ENCODE peak calls at places on chromosomes 3 and 15, in six cellular contexts. One of them, this sample, is unnamed.

GRCh38 chr3:100899440-100900091 is 93.7 kb downstream of the ABI3BP start:
- DNase-seq in neural crest cell: no peak
- DNase-seq in kidney: no peak
- DNase-seq in AG09309: no peak
- DNase-seq in thoracic aorta: no peak
- DNase-seq in neuronal stem cell: no peak
- DNase-seq in this sample: no peak

GRCh38 chr15:57941816-57942215 is 123.7 kb downstream of the ALDH1A2 start:
- DNase-seq in neural crest cell: no peak
- DNase-seq in kidney: no peak
- DNase-seq in AG09309: no peak
- DNase-seq in thoracic aorta: no peak
- DNase-seq in neuronal stem cell: no peak
- DNase-seq in this sample: no peak

GRCh38 chr3:122357828-122358617 is 25.0 kb downstream of the MIX23 start:
- DNase-seq in neural crest cell: no peak
- DNase-seq in kidney: no peak
- DNase-seq in AG09309: no peak
- DNase-seq in thoracic aorta: no peak
- DNase-seq in neuronal stem cell: no peak
- DNase-seq in this sample: no peak

GRCh38 chr3:113897373-113897777 is 50.4 kb upstream of the ZDHHC23 start:
- DNase-seq in neural crest cell: no peak
- DNase-seq in kidney: no peak
- DNase-seq in AG09309: no peak
- DNase-seq in thoracic aorta: no peak
- DNase-seq in neuronal stem cell: no peak
- DNase-seq in this sample: no peak

GRCh38 chr3:54982807-54983206 is 54.9 kb upstream of the LRTM1 start:
- DNase-seq in neural crest cell: no peak
- DNase-seq in kidney: no peak
- DNase-seq in AG09309: no peak
- DNase-seq in thoracic aorta: no peak
- DNase-seq in neuronal stem cell: no peak
- DNase-seq in this sample: no peak

GRCh38 chr3:136720091-136720490 is 32.1 kb downstream of the STAG1 start:
- DNase-seq in neural crest cell: no peak
- DNase-seq in kidney: no peak
- DNase-seq in AG09309: no peak
- DNase-seq in thoracic aorta: no peak
- DNase-seq in neuronal stem cell: no peak
- DNase-seq in this sample: no peak

GRCh38 chr3:178295257-178295912 is 240.9 kb upstream of the KCNMB2 start:
- DNase-seq in neural crest cell: no peak
- DNase-seq in kidney: no peak
- DNase-seq in AG09309: peak; percentile 98
- DNase-seq in thoracic aorta: no peak
- DNase-seq in neuronal stem cell: no peak
- DNase-seq in this sample: peak; percentile 43

GRCh38 chr3:186097663-186098451 is 11.0 kb downstream of the ETV5 start:
- DNase-seq in neural crest cell: peak; percentile 78
- DNase-seq in kidney: peak; percentile 82
- DNase-seq in AG09309: no peak
- DNase-seq in thoracic aorta: no peak
- DNase-seq in neuronal stem cell: peak; percentile 96
- DNase-seq in this sample: peak; percentile 86

GRCh38 chr3:186784820-186785516 is 1.6 kb downstream of the EIF4A2 start:
- DNase-seq in neural crest cell: no peak
- DNase-seq in kidney: no peak
- DNase-seq in AG09309: no peak
- DNase-seq in thoracic aorta: no peak
- DNase-seq in neuronal stem cell: no peak
- DNase-seq in this sample: no peak

GRCh38 chr15:61621146-61621545 is 392.0 kb upstream of the RORA start:
- DNase-seq in neural crest cell: peak; percentile 19
- DNase-seq in kidney: peak; percentile 49
- DNase-seq in AG09309: no peak
- DNase-seq in thoracic aorta: no peak
- DNase-seq in neuronal stem cell: peak; percentile 31
- DNase-seq in this sample: no peak

GRCh38 chr3:30750967-30751366 is 143.5 kb downstream of the GADL1 start:
- DNase-seq in neural crest cell: no peak
- DNase-seq in kidney: no peak
- DNase-seq in AG09309: no peak
- DNase-seq in thoracic aorta: no peak
- DNase-seq in neuronal stem cell: no peak
- DNase-seq in this sample: no peak

GRCh38 chr15:47717036-47717611 is at the start of gene SEMA6D:
- DNase-seq in neural crest cell: peak; percentile 73
- DNase-seq in kidney: peak; percentile 90
- DNase-seq in AG09309: peak; percentile 25
- DNase-seq in thoracic aorta: no peak
- DNase-seq in neuronal stem cell: peak; percentile 83
- DNase-seq in this sample: peak; percentile 92

GRCh38 chr3:139561959-139562676 is 22.6 kb upstream of the RBP1 start:
- DNase-seq in neural crest cell: peak; percentile 34
- DNase-seq in kidney: no peak
- DNase-seq in AG09309: no peak
- DNase-seq in thoracic aorta: no peak
- DNase-seq in neuronal stem cell: no peak
- DNase-seq in this sample: no peak

GRCh38 chr3:13022348-13023250 is 50.6 kb downstream of the IQSEC1 start:
- DNase-seq in neural crest cell: no peak
- DNase-seq in kidney: peak; percentile 88
- DNase-seq in AG09309: peak; percentile 23
- DNase-seq in thoracic aorta: peak; percentile 50
- DNase-seq in neuronal stem cell: no peak
- DNase-seq in this sample: no peak

GRCh38 chr3:25554376-25554775 is 110.3 kb downstream of the TOP2B start:
- DNase-seq in neural crest cell: no peak
- DNase-seq in kidney: no peak
- DNase-seq in AG09309: no peak
- DNase-seq in thoracic aorta: no peak
- DNase-seq in neuronal stem cell: no peak
- DNase-seq in this sample: no peak

GRCh38 chr3:42025388-42026138 is 63.7 kb upstream of the ULK4 start:
- DNase-seq in neural crest cell: peak; percentile 50
- DNase-seq in kidney: peak; percentile 94
- DNase-seq in AG09309: peak; percentile 89
- DNase-seq in thoracic aorta: peak; percentile 91
- DNase-seq in neuronal stem cell: peak; percentile 89
- DNase-seq in this sample: peak; percentile 96

GRCh38 chr3:129016725-129017530 is 15.8 kb downstream of the EFCC1 start:
- DNase-seq in neural crest cell: no peak
- DNase-seq in kidney: no peak
- DNase-seq in AG09309: no peak
- DNase-seq in thoracic aorta: no peak
- DNase-seq in neuronal stem cell: no peak
- DNase-seq in this sample: no peak

GRCh38 chr3:168095611-168096209 is at the start of gene GOLIM4:
- DNase-seq in neural crest cell: peak; percentile 87
- DNase-seq in kidney: peak; percentile 98
- DNase-seq in AG09309: peak; percentile 93
- DNase-seq in thoracic aorta: peak; percentile 84
- DNase-seq in neuronal stem cell: peak; percentile 91
- DNase-seq in this sample: peak; percentile 98

GRCh38 chr3:46690798-46691197 is 2.7 kb downstream of the ALS2CL start:
- DNase-seq in neural crest cell: no peak
- DNase-seq in kidney: peak; percentile 82
- DNase-seq in AG09309: no peak
- DNase-seq in thoracic aorta: no peak
- DNase-seq in neuronal stem cell: no peak
- DNase-seq in this sample: peak; percentile 54

GRCh38 chr15:32844118-32844711 is 126.4 kb downstream of the GREM1 start:
- DNase-seq in neural crest cell: no peak
- DNase-seq in kidney: no peak
- DNase-seq in AG09309: no peak
- DNase-seq in thoracic aorta: no peak
- DNase-seq in neuronal stem cell: no peak
- DNase-seq in this sample: no peak

GRCh38 chr3:51975857-51976549 is 1.1 kb downstream of the ABHD14A start:
- DNase-seq in neural crest cell: peak; percentile 66
- DNase-seq in kidney: peak; percentile 93
- DNase-seq in AG09309: peak; percentile 7
- DNase-seq in thoracic aorta: peak; percentile 45
- DNase-seq in neuronal stem cell: no peak
- DNase-seq in this sample: peak; percentile 66

This sample was measured in lower leg skin.